ENCODE peak calls at places on chromosomes 11 and 22, in seven cellular contexts. W, J, X, E, V, O and C are unnamed samples.

GRCh38 chr11:1573847-1574255 is 1.8 kb upstream of the DUSP8 start:
- DNase-seq in W (no peak), J (peak), V (no peak), O (no peak), X (no peak), E (no peak), C (no peak)

GRCh38 chr11:20162824-20163777 is 2.8 kb upstream of the DBX1 start:
- DNase-seq in X (no peak), O (no peak), E (peak), J (peak), W (peak), V (peak), C (no peak)

GRCh38 chr22:37043828-37044538 is 7.6 kb upstream of the KCTD17 start:
- DNase-seq in E (no peak), X (no peak), V (peak), W (peak), J (peak), O (no peak), C (no peak)

GRCh38 chr11:46378811-46379482 is 2.5 kb upstream of the MDK start:
- DNase-seq in J (no peak), O (no peak), X (no peak), W (no peak), E (no peak), V (no peak), C (no peak)

GRCh38 chr11:66297610-66298009 is 5.9 kb downstream of the TMEM151A start:
- DNase-seq in W (no peak), V (no peak), X (no peak), J (peak), O (no peak), E (no peak), C (no peak)

GRCh38 chr11:66418168-66418985 is 2.5 kb upstream of the NPAS4 start:
- DNase-seq in O (peak), X (peak), E (peak), J (no peak), W (peak), V (peak), C (peak)

GRCh38 chr11:8331767-8332166 is 68.1 kb upstream of the LMO1 start:
- DNase-seq in W (no peak), E (peak), O (no peak), X (no peak), V (no peak), J (no peak), C (no peak)

GRCh38 chr11:9075441-9076000 is 15.9 kb downstream of the SCUBE2 start:
- DNase-seq in W (no peak), O (no peak), J (no peak), E (no peak), V (no peak), X (no peak), C (no peak)

GRCh38 chr11:75667831-75668507 is 869 bp downstream of the MAP6 start:
- DNase-seq in W (peak), O (peak), J (peak), V (peak), X (no peak), E (peak), C (peak)

GRCh38 chr11:64322925-64323260 is 5.0 kb downstream of the PRDX5 start:
- DNase-seq in W (no peak), X (no peak), V (no peak), J (no peak), E (no peak), O (no peak), C (no peak)

GRCh38 chr11:72326151-72326842 is 82.3 kb upstream of the PHOX2A start:
- DNase-seq in E (peak), J (no peak), W (peak), O (no peak), X (no peak), V (no peak), C (no peak)

GRCh38 chr11:72103754-72104167 is 664 bp upstream of the LAMTOR1 start:
- DNase-seq in V (no peak), X (no peak), O (no peak), E (no peak), J (no peak), W (no peak), C (no peak)

GRCh38 chr22:33321466-33321865 is 263.3 kb upstream of the SYN3 start:
- DNase-seq in O (no peak), X (no peak), J (no peak), E (no peak), V (no peak), W (no peak), C (no peak)

GRCh38 chr11:14125529-14125928 is 163.0 kb downstream of the SPON1 start:
- DNase-seq in X (no peak), V (no peak), W (no peak), E (no peak), J (no peak), O (peak), C (no peak)

GRCh38 chr11:43686207-43686606 is 5.7 kb downstream of the HSD17B12 start:
- DNase-seq in X (no peak), V (no peak), O (no peak), W (no peak), E (no peak), J (no peak), C (no peak)

GRCh38 chr11:82733444-82734119 is at the start of gene FAM181B:
- DNase-seq in V (peak), X (peak), J (peak), E (peak), O (peak), W (no peak), C (peak)

GRCh38 chr11:529740-530411 is 5.5 kb downstream of the HRAS start:
- DNase-seq in W (no peak), E (no peak), J (no peak), X (no peak), O (no peak), V (no peak), C (no peak)

GRCh38 chr11:824942-825341 is 2.8 kb upstream of the CRACR2B start:
- DNase-seq in O (no peak), W (no peak), J (no peak), E (no peak), V (no peak), X (no peak), C (no peak)

GRCh38 chr11:112219476-112220232 is 6.6 kb upstream of the PTS start:
- DNase-seq in E (peak), W (peak), V (peak), O (peak), X (no peak), J (no peak), C (no peak)

GRCh38 chr22:49934891-49935557 is 16.6 kb downstream of the CRELD2 start:
- DNase-seq in W (peak), O (peak), J (peak), E (no peak), X (peak), V (peak), C (no peak)

GRCh38 chr11:32312865-32313403 is 122.4 kb downstream of the WT1 start:
- DNase-seq in E (peak), O (peak), X (no peak), W (peak), J (no peak), V (peak), C (no peak)

GRCh38 chr11:131195801-131196517 is 174.5 kb upstream of the NTM start:
- DNase-seq in W (peak), V (no peak), J (no peak), X (no peak), O (peak), E (peak), C (no peak)

GRCh38 chr22:22877523-22878210 is 9.9 kb upstream of the IGLL5 start:
- DNase-seq in W (peak), E (peak), X (no peak), O (peak), J (peak), V (peak), C (peak)

DNA sequence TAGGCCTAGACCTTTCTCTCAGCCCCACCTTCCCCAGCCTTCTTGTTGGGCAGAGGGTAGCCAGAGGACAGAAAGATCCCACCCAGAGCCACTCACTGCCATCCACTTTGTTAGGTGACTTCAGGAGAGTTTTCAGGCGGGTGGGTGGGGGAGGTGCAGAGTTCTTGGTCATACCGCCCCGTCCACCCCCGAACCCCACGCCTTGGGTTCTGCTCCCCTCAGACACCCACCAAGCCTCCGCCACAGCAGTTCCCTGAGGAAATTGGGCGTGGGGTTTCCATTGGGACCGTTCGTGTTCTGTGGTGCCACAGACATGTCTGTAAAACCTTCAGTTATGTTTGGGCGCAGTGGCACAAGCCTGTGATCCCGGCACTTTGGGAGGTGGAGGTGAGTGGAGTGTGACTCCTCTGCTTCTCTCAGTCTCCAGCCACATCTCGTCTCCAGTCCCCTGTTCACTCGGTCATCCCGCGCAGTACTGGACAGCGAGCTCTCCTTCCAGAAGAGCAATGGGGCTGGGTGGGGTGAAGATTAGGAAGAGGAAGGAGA is 1.5 kb downstream of the MIF start:
- DNase-seq in O (no peak), J (no peak), X (no peak), V (no peak), E (no peak), W (no peak), C (no peak)
- TF ChIP-seq CTCF in O (no peak), J (no peak), X (no peak), V (no peak), E (no peak), W (no peak), C (peak)

GRCh38 chr11:69645801-69646492 is 5.0 kb downstream of the CCND1 start:
- DNase-seq in E (no peak), W (no peak), O (no peak), V (no peak), X (no peak), J (no peak), C (no peak)

GRCh38 chr11:69642913-69643632 is 2.1 kb downstream of the CCND1 start:
- DNase-seq in X (peak), J (peak), E (peak), V (peak), O (no peak), W (peak), C (peak)

GRCh38 chr11:69643646-69644045 is 2.7 kb downstream of the CCND1 start:
- DNase-seq in E (no peak), V (no peak), W (no peak), O (no peak), J (no peak), X (no peak), C (peak)

GRCh38 chr11:69644962-69645675 is 4.2 kb downstream of the CCND1 start:
- DNase-seq in O (no peak), W (no peak), E (no peak), X (no peak), V (no peak), J (no peak), C (no peak)

GRCh38 chr11:69644071-69644961 is 3.4 kb downstream of the CCND1 start:
- DNase-seq in J (peak), O (no peak), E (peak), V (no peak), W (peak), X (peak), C (peak)
- TF ChIP-seq CTCF in J (no peak), O (peak), E (peak), V (no peak), W (peak), X (peak), C (no peak)

GRCh38 chr22:44443641-44444235 is 54.3 kb downstream of the RTL6 start:
- DNase-seq in V (no peak), J (no peak), W (no peak), E (no peak), O (no peak), X (peak), C (no peak)

GRCh38 chr22:44445307-44445680 is 52.7 kb downstream of the RTL6 start:
- DNase-seq in X (peak), E (no peak), W (no peak), J (no peak), O (no peak), V (no peak), C (no peak)

GRCh38 chr22:44442856-44443595 is 55.0 kb downstream of the RTL6 start:
- DNase-seq in J (no peak), O (no peak), E (no peak), X (peak), V (no peak), W (no peak), C (no peak)

GRCh38 chr22:44445731-44446130 is 52.3 kb downstream of the RTL6 start:
- DNase-seq in O (no peak), W (no peak), V (no peak), E (no peak), J (no peak), X (peak), C (no peak)

DNA sequence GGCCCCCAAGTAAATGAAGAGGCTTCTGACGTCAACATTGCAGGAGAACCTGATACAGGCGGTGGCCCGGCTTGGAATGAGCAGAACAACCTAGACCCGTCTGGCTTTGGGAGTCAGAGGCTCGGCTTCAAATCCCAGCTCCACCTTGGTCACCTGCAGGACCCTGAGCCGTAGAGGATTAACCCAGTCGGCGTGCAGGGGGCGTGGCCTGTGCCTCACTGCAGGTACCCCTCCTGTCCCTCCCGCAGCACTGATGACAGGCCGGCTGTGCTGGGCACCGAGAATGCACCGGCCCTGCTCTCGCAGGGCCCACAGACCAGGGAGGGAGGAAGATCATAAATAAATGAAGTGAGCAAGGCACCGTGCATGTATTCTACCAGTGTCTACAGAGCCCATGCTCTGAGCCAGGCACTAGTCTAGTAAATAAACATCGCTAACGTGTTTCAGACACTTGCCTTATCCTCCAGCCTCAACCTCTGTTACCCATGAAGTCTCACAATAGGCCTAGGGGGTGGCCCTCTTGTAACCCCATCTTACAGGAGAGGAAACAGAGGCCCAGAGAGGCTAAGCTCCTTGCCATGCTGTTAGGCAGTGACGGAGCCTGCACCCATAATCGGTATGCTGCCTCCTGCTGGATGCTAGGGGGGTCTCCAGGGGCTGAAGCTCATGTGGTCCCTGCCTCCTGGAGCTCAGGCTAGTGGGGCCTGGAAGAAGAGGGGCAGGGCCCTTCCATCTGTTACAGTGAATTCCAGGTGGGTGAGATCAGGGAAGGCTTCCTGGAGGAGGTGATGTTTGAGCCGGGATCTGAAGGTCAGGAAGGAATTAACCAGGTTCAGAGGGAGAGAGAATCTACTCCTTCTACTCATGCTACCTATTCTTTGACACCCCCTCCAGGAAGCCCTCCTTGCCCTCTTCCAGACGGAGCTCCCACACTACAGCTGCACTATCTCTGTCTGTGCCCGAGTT is 53.4 kb downstream of the RTL6 start:
- DNase-seq in J (no peak), W (no peak), V (peak), E (no peak), X (peak), O (no peak), C (no peak)
- TF ChIP-seq CTCF in J (no peak), W (peak), V (peak), E (peak), X (no peak), O (no peak), C (peak)

GRCh38 chr11:128745296-128746183 is 51.7 kb downstream of the FLI1 start:
- DNase-seq in X (no peak), E (no peak), W (peak), J (no peak), O (no peak), V (peak), C (no peak)
- TF ChIP-seq CTCF in X (no peak), E (no peak), W (no peak), J (no peak), O (no peak), V (no peak), C (no peak)